ENCODE peak calls at places on chromosomes 5 and 9, in four cellular contexts. P is HepG2, I is K562, H is A549. Q is an unnamed sample.

GRCh38 chr5:37869221-37869620 is 29.4 kb upstream of the GDNF start:
- DNase-seq in P (no peak), I (no peak), H (no peak), Q (peak)

GRCh38 chr9:98991981-98992884 is 48.5 kb downstream of the COL15A1 start:
- DNase-seq in P (no peak), I (no peak), H (no peak), Q (no peak)

GRCh38 chr9:93634311-93635185 is 58.2 kb downstream of the PHF2 start:
- DNase-seq in P (no peak), I (no peak), H (no peak), Q (no peak)

GRCh38 chr5:126884269-126884819 is 107.4 kb downstream of the LMNB1 start:
- DNase-seq in P (no peak), I (peak), H (peak), Q (peak)

GRCh38 chr5:53934126-53934856 is 373.9 kb downstream of the NDUFS4 start:
- DNase-seq in P (no peak), I (no peak), H (no peak), Q (peak)

GRCh38 chr9:20873240-20873860 is 158.1 kb downstream of the HACD4 start:
- DNase-seq in P (no peak), I (no peak), H (no peak), Q (peak)

GRCh38 chr9:36881316-36882116 is 152.6 kb downstream of the PAX5 start:
- DNase-seq in P (no peak), I (no peak), H (no peak), Q (no peak)

GRCh38 chr9:95130484-95130883 is 187.0 kb downstream of the FANCC start:
- DNase-seq in P (no peak), I (no peak), H (no peak), Q (no peak)

GRCh38 chr5:176652136-176652535 is 4.9 kb downstream of the TSPAN17 start:
- DNase-seq in P (no peak), I (no peak), H (peak), Q (no peak)

GRCh38 chr9:20236676-20237075 is 385.6 kb downstream of the MLLT3 start:
- DNase-seq in P (peak), I (no peak), H (no peak), Q (no peak)

GRCh38 chr9:91178281-91179236 is 183.2 kb downstream of the AUH start:
- DNase-seq in P (no peak), I (no peak), H (no peak), Q (no peak)

DNA sequence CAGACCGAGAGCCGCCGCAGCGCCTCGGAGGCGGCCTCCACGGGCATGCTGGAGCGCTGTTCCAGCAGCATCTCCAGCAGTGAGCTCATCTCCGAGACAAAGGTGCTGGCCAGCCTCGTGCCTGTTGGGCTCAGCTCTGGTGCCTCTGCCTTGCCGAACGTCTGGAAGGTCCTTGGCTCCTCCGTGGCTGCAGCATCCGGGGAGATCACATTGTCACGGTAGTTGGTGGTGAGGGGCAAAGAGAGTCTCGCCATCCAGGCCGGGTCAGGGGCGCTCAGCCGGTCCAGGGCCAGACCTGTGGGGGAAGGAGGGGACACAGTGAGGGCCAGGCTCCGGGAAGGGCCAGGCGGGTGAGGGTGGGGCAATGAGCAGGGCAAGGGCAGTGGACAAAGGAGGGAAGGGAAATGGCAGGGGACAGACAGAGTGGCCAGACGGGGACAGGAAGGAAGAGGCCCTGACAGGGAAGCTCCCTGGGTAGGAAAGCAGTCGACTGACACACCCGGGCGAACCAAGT is 12.4 kb downstream of the PCDH12 start:
- DNase-seq in P (no peak), I (no peak), H (no peak), Q (no peak)
- TF ChIP-seq MAZ in P (no peak), I (no peak), H (no peak), Q (no peak)

GRCh38 chr5:135310328-135310989 is 88.6 kb downstream of the MACROH2A1 start:
- DNase-seq in P (no peak), I (no peak), H (no peak), Q (peak)
- TF ChIP-seq MAZ in P (no peak), I (no peak), H (no peak), Q (no peak)

DNA sequence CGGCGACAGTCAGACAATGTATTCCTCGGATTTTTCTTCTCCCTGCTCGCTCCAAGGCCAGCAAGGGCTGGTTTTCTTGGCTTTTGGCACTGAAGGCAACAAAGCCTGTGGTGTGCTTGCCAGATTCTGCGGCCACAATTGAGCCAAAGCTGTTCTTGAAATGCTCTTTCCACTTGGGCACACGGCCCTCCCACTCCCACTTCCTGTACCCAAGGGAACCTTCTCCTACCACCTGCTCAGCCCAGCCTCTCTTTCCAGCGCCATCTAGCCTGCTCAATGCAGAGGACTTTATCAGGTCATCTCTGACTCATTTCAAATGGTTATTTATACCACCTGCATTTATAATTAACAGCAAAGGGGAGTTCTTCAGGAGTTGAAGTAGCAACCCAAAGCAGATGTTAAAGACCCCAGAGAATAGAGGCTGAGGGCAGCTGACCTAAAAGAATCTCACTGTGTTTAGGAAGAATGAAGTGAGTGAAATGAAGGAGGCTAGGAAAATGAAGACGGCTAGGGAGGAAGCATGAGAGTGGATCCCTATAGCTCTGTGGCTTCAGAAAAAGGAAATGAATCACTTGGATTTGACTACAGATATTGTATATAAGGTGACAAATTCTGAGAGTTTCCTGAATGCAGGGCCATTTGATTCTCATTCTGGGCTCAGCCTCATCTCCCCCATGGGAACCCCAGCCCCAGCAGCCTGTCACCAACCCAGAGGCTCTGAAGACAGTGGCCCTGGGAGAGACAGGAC is 439.0 kb downstream of the ENC1 start:
- DNase-seq in P (no peak), I (peak), H (no peak), Q (peak)
- TF ChIP-seq MAZ in P (no peak), I (no peak), H (no peak), Q (no peak)

GRCh38 chr9:132849168-132849831 is 28.8 kb downstream of the AK8 start:
- DNase-seq in P (no peak), I (no peak), H (no peak), Q (no peak)

GRCh38 chr9:132846918-132847515 is 31.1 kb downstream of the AK8 start:
- DNase-seq in P (no peak), I (no peak), H (no peak), Q (no peak)

GRCh38 chr9:132854832-132855231 is 23.3 kb downstream of the AK8 start:
- DNase-seq in P (no peak), I (no peak), H (no peak), Q (no peak)

GRCh38 chr9:132853482-132853881 is 24.6 kb downstream of the AK8 start:
- DNase-seq in P (no peak), I (no peak), H (no peak), Q (no peak)

DNA sequence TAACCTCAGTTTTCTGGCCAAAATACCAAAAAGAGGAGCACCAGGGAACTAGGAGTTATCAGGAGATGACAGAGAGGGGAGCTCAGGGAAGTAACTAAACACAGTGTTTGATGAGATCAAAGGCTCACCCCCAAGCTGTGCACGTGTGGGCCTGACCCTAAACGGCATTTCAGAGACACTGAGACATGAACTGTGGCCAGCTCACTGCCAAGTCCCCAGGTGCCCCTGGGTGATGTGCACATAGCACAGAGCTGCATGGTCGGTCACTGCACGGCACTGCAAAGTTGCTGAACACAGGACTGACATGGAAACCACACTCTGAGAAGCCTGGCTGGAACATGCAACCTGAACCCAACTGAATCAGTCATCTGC is 26.7 kb downstream of the AK8 start:
- DNase-seq in P (peak), I (no peak), H (no peak), Q (no peak)
- TF ChIP-seq MAZ in P (no peak), I (no peak), H (no peak), Q (no peak)

GRCh38 chr9:34171753-34172535 is 6.9 kb upstream of the UBAP1 start:
- DNase-seq in P (no peak), I (no peak), H (no peak), Q (no peak)
- TF ChIP-seq MAZ in P (no peak), I (no peak), H (no peak), Q (no peak)

GRCh38 chr5:128174951-128175350 is 91.4 kb downstream of the SLC12A2 start:
- DNase-seq in P (no peak), I (no peak), H (no peak), Q (peak)
- TF ChIP-seq MAZ in P (no peak), I (no peak), H (no peak), Q (no peak)

GRCh38 chr5:14405706-14406553 is 175.7 kb upstream of the OTULINL start:
- DNase-seq in P (no peak), I (no peak), H (no peak), Q (no peak)
- TF ChIP-seq MAZ in P (no peak), I (no peak), H (no peak), Q (no peak)

GRCh38 chr9:108687360-108687981 is 168.3 kb downstream of the ACTL7B start:
- DNase-seq in P (no peak), I (no peak), H (no peak), Q (peak)
- TF ChIP-seq MAZ in P (no peak), I (no peak), H (no peak), Q (no peak)